ENCODE peak calls at places on chromosomes 7 and 10, in ten cellular contexts. G, O, D, L, S, N, Q, R, J and F are unnamed samples.

GRCh38 chr10:90227786-90228185 is 526.4 kb downstream of the KIF20B start:
- DNase-seq in Q (no peak), J (no peak), L (no peak), N (no peak), S (peak), G (no peak), O (no peak), R (no peak), D (no peak), F (no peak)

GRCh38 chr10:3347413-3348147 is 175.0 kb upstream of the PITRM1 start:
- DNase-seq in R (no peak), S (no peak), Q (no peak), J (no peak), D (no peak), N (no peak), G (no peak), O (no peak), L (no peak), F (no peak)

GRCh38 chr7:64533756-64534155 is 29.1 kb downstream of the ZNF680 start:
- DNase-seq in G (no peak), D (no peak), Q (no peak), O (no peak), L (no peak), N (no peak), S (no peak), R (no peak), J (no peak), F (no peak)

GRCh38 chr10:8061274-8062211 is 7.1 kb downstream of the GATA3 start:
- DNase-seq in O (no peak), J (no peak), G (peak), D (no peak), L (no peak), Q (no peak), S (no peak), R (no peak), N (no peak), F (no peak)

GRCh38 chr10:23217471-23217870 is 25.4 kb downstream of the PTF1A start:
- DNase-seq in S (no peak), O (no peak), Q (no peak), J (no peak), N (no peak), L (no peak), D (no peak), G (no peak), R (no peak), F (no peak)

GRCh38 chr10:10598297-10598696 is 419.4 kb upstream of the CELF2 start:
- DNase-seq in D (no peak), L (no peak), O (no peak), N (no peak), Q (no peak), G (no peak), J (no peak), S (no peak), R (no peak), F (no peak)

GRCh38 chr7:68218461-68218860 is 1221.8 kb downstream of the TYW1 start:
- DNase-seq in N (no peak), S (no peak), D (no peak), J (no peak), O (no peak), L (no peak), G (no peak), R (no peak), Q (no peak), F (no peak)

GRCh38 chr10:79152423-79152817 is 83.7 kb downstream of the ZMIZ1 start:
- DNase-seq in J (no peak), D (no peak), L (no peak), N (no peak), S (no peak), G (no peak), O (no peak), R (no peak), Q (no peak), F (no peak)

GRCh38 chr7:84492565-84493034 is 298.0 kb upstream of the SEMA3A start:
- DNase-seq in D (peak), G (no peak), L (no peak), Q (no peak), O (no peak), J (no peak), N (no peak), S (no peak), R (no peak), F (no peak)

GRCh38 chr7:101602484-101603241 is 26.4 kb downstream of the MYL10 start:
- DNase-seq in Q (peak), L (peak), N (peak), R (peak), O (peak), J (peak), S (peak), D (peak), G (peak), F (peak)

GRCh38 chr7:74482629-74483401 is 29.1 kb downstream of the GTF2IRD1 start:
- DNase-seq in J (no peak), G (no peak), R (no peak), Q (no peak), N (no peak), D (peak), O (no peak), L (no peak), S (peak), F (no peak)

GRCh38 chr7:78587443-78588044 is 789.0 kb downstream of the PHTF2 start:
- DNase-seq in G (peak), L (no peak), D (no peak), J (no peak), Q (peak), N (no peak), R (peak), S (peak), O (peak), F (no peak)

GRCh38 chr10:22810643-22811254 is 96.4 kb upstream of the PIP4K2A start:
- DNase-seq in D (no peak), S (no peak), L (no peak), R (no peak), G (peak), J (no peak), Q (no peak), O (no peak), N (peak), F (no peak)

GRCh38 chr7:109479388-109479787 is 909.7 kb downstream of the DNAJB9 start:
- DNase-seq in D (no peak), Q (no peak), J (no peak), L (no peak), S (no peak), G (no peak), N (no peak), O (no peak), R (peak), F (no peak)

GRCh38 chr10:131261890-131262289 is 49.6 kb downstream of the TCERG1L start:
- DNase-seq in J (peak), O (no peak), N (no peak), G (no peak), S (no peak), Q (no peak), R (no peak), L (no peak), D (no peak), F (no peak)

GRCh38 chr7:74483402-74484336 is 30.0 kb downstream of the GTF2IRD1 start:
- DNase-seq in G (no peak), N (no peak), R (no peak), O (no peak), S (peak), L (no peak), J (no peak), Q (peak), D (peak), F (no peak)

GRCh38 chr7:47552631-47553030 is 29.3 kb downstream of the TNS3 start:
- DNase-seq in O (no peak), L (no peak), N (no peak), G (no peak), Q (no peak), D (no peak), J (no peak), S (peak), R (no peak), F (no peak)

GRCh38 chr7:3250725-3251124 is 50.3 kb upstream of the SDK1 start:
- DNase-seq in Q (no peak), G (no peak), O (no peak), L (no peak), J (no peak), N (no peak), S (no peak), D (no peak), R (no peak), F (no peak)

GRCh38 chr7:30176463-30177090 is 41.8 kb downstream of the MTURN start:
- DNase-seq in L (no peak), Q (no peak), J (no peak), S (no peak), R (no peak), D (no peak), N (no peak), O (no peak), G (no peak), F (no peak)

GRCh38 chr10:3476640-3477448 is 304.3 kb upstream of the PITRM1 start:
- DNase-seq in J (no peak), D (no peak), G (no peak), Q (no peak), R (no peak), L (no peak), S (no peak), O (no peak), N (no peak), F (no peak)

GRCh38 chr7:121449304-121449703 is 53.2 kb upstream of the FAM3C start:
- DNase-seq in D (no peak), J (no peak), S (peak), R (no peak), Q (no peak), L (no peak), G (no peak), N (no peak), O (no peak), F (no peak)

GRCh38 chr7:140857048-140857447 is 67.7 kb downstream of the BRAF start:
- DNase-seq in J (no peak), S (no peak), D (no peak), R (no peak), G (no peak), O (no peak), N (no peak), L (no peak), Q (no peak), F (no peak)

GRCh38 chr10:48289652-48290238 is 15.2 kb upstream of the FRMPD2 start:
- DNase-seq in D (peak), Q (no peak), N (peak), R (peak), J (peak), L (peak), O (peak), S (peak), G (peak), F (no peak)

GRCh38 chr10:32954545-32955298 is 3.3 kb downstream of the ITGB1 start:
- DNase-seq in Q (no peak), S (no peak), D (no peak), L (no peak), J (no peak), N (no peak), R (no peak), O (no peak), G (no peak), F (no peak)

GRCh38 chr10:101829561-101830315 is 11.5 kb upstream of the OGA start:
- DNase-seq in O (no peak), Q (peak), S (no peak), D (no peak), N (peak), G (peak), L (no peak), J (peak), R (no peak), F (no peak)

GRCh38 chr7:127353897-127354296 is 38.6 kb downstream of the ZNF800 start:
- DNase-seq in D (no peak), Q (no peak), G (no peak), J (no peak), R (no peak), S (no peak), O (no peak), N (no peak), L (no peak), F (no peak)

GRCh38 chr7:94087664-94088352 is 83.7 kb upstream of the BET1 start:
- DNase-seq in G (peak), D (peak), J (no peak), S (peak), R (peak), N (peak), O (peak), L (no peak), Q (peak), F (no peak)

GRCh38 chr7:2225830-2226229 is 6.9 kb downstream of the MAD1L1 start:
- DNase-seq in R (no peak), Q (no peak), L (no peak), D (no peak), S (no peak), J (no peak), O (no peak), N (no peak), G (no peak), F (no peak)

GRCh38 chr7:47529405-47529804 is 52.5 kb downstream of the TNS3 start:
- DNase-seq in R (no peak), N (no peak), D (no peak), L (no peak), S (no peak), J (no peak), Q (no peak), G (no peak), O (no peak), F (no peak)

GRCh38 chr10:110912374-110912773 is 6.6 kb downstream of the BBIP1 start:
- DNase-seq in Q (no peak), N (no peak), J (no peak), G (no peak), D (peak), O (no peak), R (no peak), S (peak), L (no peak), F (no peak)

GRCh38 chr10:48456361-48456804 is 148.5 kb downstream of the ARHGAP22 start:
- DNase-seq in R (no peak), J (peak), D (no peak), Q (peak), L (no peak), N (peak), O (no peak), G (peak), S (no peak), F (no peak)

GRCh38 chr7:40099837-40100236 is 34.6 kb downstream of the MPLKIP start:
- DNase-seq in S (no peak), D (no peak), N (no peak), Q (no peak), J (no peak), L (no peak), G (no peak), O (no peak), R (no peak), F (no peak)

GRCh38 chr7:68573271-68574000 is 1024.8 kb upstream of the AUTS2 start:
- DNase-seq in N (no peak), L (no peak), G (no peak), Q (peak), O (no peak), R (peak), J (no peak), D (no peak), S (no peak), F (no peak)

GRCh38 chr10:114397651-114398145 is 6.6 kb downstream of the AFAP1L2 start:
- DNase-seq in O (no peak), Q (no peak), J (no peak), G (no peak), N (no peak), L (peak), R (no peak), D (no peak), S (no peak), F (no peak)

GRCh38 chr7:77425151-77426051 is 9.3 kb upstream of the GSAP start:
- DNase-seq in L (no peak), Q (no peak), O (no peak), R (no peak), J (no peak), N (peak), D (peak), S (peak), G (peak), F (no peak)

GRCh38 chr10:124093076-124093773 is at the start of gene CHST15:
- DNase-seq in Q (peak), G (peak), S (no peak), N (peak), O (peak), R (no peak), D (peak), J (peak), L (peak), F (no peak)

GRCh38 chr7:1086588-1087461 is 1.1 kb upstream of the GPER1 start:
- DNase-seq in J (peak), N (peak), R (peak), S (peak), Q (no peak), G (peak), O (peak), L (peak), D (peak), F (peak)

GRCh38 chr7:90910136-90910535 is 314.0 kb downstream of the CDK14 start:
- DNase-seq in R (no peak), S (peak), Q (no peak), O (no peak), D (no peak), G (no peak), J (no peak), L (no peak), N (no peak), F (no peak)

GRCh38 chr7:2511769-2512168 is 7.8 kb upstream of the LFNG start:
- DNase-seq in G (no peak), O (no peak), N (no peak), L (no peak), S (no peak), D (no peak), Q (no peak), J (no peak), R (no peak), F (no peak)

GRCh38 chr10:74988787-74989574 is 122.5 kb upstream of the SAMD8 start:
- DNase-seq in R (peak), O (no peak), J (no peak), S (no peak), G (no peak), N (no peak), L (no peak), D (no peak), Q (peak), F (no peak)